ENCODE peak calls at places on chromosomes 5 and 9, in nine cellular contexts. S, L, U, H, D, P, Z, J and T are unnamed samples.

GRCh38 chr5:76292923-76293322 is 110.2 kb upstream of the IQGAP2 start:
- DNase-seq in J (no peak), H (no peak), P (no peak), D (no peak), L (no peak), U (no peak), Z (no peak), S (no peak), T (no peak)

GRCh38 chr9:36100532-36100931 is 36.0 kb upstream of the GLIPR2 start:
- DNase-seq in D (no peak), P (no peak), Z (no peak), H (no peak), S (no peak), J (no peak), L (no peak), U (no peak), T (no peak)

GRCh38 chr9:129607026-129607397 is 13.9 kb downstream of the C9orf50 start:
- DNase-seq in H (no peak), L (no peak), J (no peak), D (no peak), Z (no peak), S (no peak), U (no peak), P (no peak), T (no peak)

GRCh38 chr5:138504799-138505198 is 38.2 kb downstream of the ETF1 start:
- DNase-seq in U (peak; percentile 55), J (no peak), L (peak; percentile 95), D (no peak), H (no peak), S (peak; percentile 27), Z (no peak), P (no peak), T (peak; percentile 27)

GRCh38 chr5:35146386-35146785 is 83.9 kb downstream of the PRLR start:
- DNase-seq in P (no peak), D (no peak), H (no peak), J (no peak), L (no peak), U (no peak), Z (no peak), S (no peak), T (no peak)

GRCh38 chr5:141508808-141509611 is 20.1 kb downstream of the PCDHGC5 start:
- DNase-seq in J (peak; percentile 90), H (peak; percentile 41), P (no peak), L (peak; percentile 98), U (peak; percentile 90), S (peak; percentile 63), Z (no peak), D (peak; percentile 92), T (peak; percentile 65)

GRCh38 chr5:36875051-36875788 is 1.3 kb upstream of the NIPBL start:
- DNase-seq in D (no peak), H (peak; percentile 58), L (peak; percentile 66), P (peak; percentile 43), J (peak; percentile 30), U (peak; percentile 70), S (peak; percentile 46), Z (no peak), T (peak; percentile 45)

GRCh38 chr5:75058986-75059508 is 6.7 kb upstream of the GCNT4 start:
- DNase-seq in P (no peak), D (no peak), H (no peak), L (no peak), U (no peak), Z (no peak), J (no peak), S (no peak), T (no peak)

GRCh38 chr5:4330327-4330726 is 734.7 kb downstream of the IRX1 start:
- DNase-seq in L (no peak), Z (no peak), P (no peak), S (no peak), D (no peak), J (no peak), U (no peak), H (no peak), T (no peak)

DNA sequence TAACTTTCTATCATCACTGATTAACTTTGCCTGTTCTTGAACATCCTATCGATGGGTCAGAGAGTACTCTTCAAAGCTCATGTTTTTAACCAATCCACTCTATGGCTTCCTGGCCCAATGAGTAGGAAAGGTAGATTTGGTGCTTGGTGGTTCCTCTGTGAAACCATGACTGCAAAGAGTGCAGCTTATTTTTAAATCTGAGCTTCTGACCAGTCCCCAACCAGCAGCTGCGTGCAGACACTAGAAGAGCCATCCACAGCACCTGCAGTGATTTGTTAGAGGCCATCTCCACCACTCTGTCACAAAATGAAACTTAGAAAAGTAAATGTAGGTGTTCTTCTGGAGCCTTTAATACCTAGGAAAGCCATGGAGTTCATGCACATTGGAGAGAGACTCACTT is 107.3 kb upstream of the WWC1 start:
- DNase-seq in U (no peak), Z (no peak), H (no peak), S (no peak), P (no peak), J (no peak), D (no peak), L (no peak), T (no peak)
- H3K27ac ChIP-seq in U (no peak overlapping the region), Z (no peak overlapping the region), H (no peak overlapping the region), S (peak overlapping the region; percentile 1), P (no peak overlapping the region), J (no peak overlapping the region), D (no peak overlapping the region), L (no peak overlapping the region), T (no peak overlapping the region)

DNA sequence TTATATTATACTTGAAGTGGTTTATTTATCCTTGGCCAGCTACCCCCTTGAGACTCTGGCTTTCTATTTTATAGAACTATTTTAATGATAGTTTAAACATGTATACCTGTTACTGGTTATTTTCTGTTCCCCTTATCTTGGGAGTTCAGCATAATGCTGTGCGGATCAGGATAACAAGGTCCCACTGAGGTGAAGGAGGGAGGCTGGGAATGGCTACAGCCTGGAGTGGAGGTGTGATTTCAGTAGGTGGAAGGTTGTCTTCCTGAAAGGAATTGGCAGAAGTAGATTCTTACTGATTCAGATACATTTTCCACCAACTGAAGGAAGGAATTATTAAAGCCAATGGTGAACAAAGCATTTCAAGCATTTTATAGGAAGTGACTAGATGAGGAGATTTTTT is 38.9 kb downstream of the PAM start:
- DNase-seq in U (no peak), L (no peak), S (no peak), D (no peak), H (no peak), Z (no peak), P (no peak), J (no peak), T (no peak)
- H3K27ac ChIP-seq in U (no peak overlapping the region), L (no peak overlapping the region), S (no peak overlapping the region), D (no peak overlapping the region), H (no peak overlapping the region), Z (no peak overlapping the region), P (no peak overlapping the region), J (no peak overlapping the region), T (no peak overlapping the region)

GRCh38 chr9:137658778-137659177 is 40.0 kb downstream of the EHMT1 start:
- DNase-seq in U (no peak), S (no peak), H (no peak), Z (no peak), P (no peak), J (no peak), D (no peak), L (no peak), T (no peak)
- H3K27ac ChIP-seq in U (no peak overlapping the region), S (no peak overlapping the region), H (no peak overlapping the region), Z (no peak overlapping the region), P (no peak overlapping the region), J (no peak overlapping the region), D (no peak overlapping the region), L (no peak overlapping the region), T (no peak overlapping the region)

GRCh38 chr5:126595486-126596083 is 566 bp upstream of the ALDH7A1 start:
- DNase-seq in D (no peak), P (no peak), J (no peak), Z (no peak), S (no peak), H (no peak), L (no peak), U (no peak), T (no peak)

GRCh38 chr5:126597156-126597555 is 2.1 kb upstream of the ALDH7A1 start:
- DNase-seq in J (no peak), Z (no peak), U (peak; percentile 19), D (peak; percentile 51), S (no peak), P (no peak), L (peak; percentile 95), H (no peak), T (no peak)

GRCh38 chr5:126594077-126594476 is 942 bp downstream of the ALDH7A1 start:
- DNase-seq in P (no peak), L (peak; percentile 69), U (no peak), D (no peak), Z (no peak), S (no peak), H (no peak), J (no peak), T (no peak)

GRCh38 chr5:126591549-126591948 is 3.5 kb downstream of the ALDH7A1 start:
- DNase-seq in S (no peak), D (no peak), P (no peak), U (no peak), Z (no peak), J (no peak), H (no peak), L (no peak), T (no peak)

GRCh38 chr5:126594676-126595485 is at the start of gene ALDH7A1:
- DNase-seq in L (peak; percentile 76), H (peak; percentile 90), J (peak; percentile 93), D (peak; percentile 70), U (peak; percentile 95), S (peak; percentile 89), Z (no peak), P (no peak), T (peak; percentile 74)
- H3K27ac ChIP-seq in L (peak within 1 kb of the TSS; percentile 74), H (peak within 1 kb of the TSS; percentile 79), J (peak within 1 kb of the TSS; percentile 78), D (peak within 1 kb of the TSS; percentile 87), U (peak within 1 kb of the TSS; percentile 85), S (peak within 1 kb of the TSS; percentile 89), Z (no peak within 1 kb of the TSS), P (no peak within 1 kb of the TSS), T (peak within 1 kb of the TSS; percentile 72)

DNA sequence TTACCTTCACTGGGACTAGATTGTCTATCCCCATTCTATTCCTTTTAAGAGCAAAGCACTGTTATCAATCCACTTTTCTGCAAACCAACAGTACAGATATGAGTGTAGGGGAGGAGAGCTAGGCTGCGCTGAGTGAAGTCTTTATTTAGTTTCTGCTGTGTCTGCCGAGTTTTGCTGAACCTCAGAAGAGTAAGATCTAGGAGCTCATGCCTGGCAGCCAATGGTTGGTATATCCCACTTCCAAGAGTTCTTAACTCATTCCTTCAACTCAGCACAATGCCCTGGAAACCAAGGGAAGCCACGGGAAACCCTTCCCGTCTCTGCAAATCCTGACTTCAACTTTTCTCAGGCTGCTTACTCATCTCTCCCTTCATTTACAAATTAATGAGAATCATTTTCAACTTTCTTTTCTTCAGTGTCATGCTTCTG is 58.0 kb upstream of the JAK2 start:
- DNase-seq in U (no peak), D (no peak), J (no peak), S (no peak), H (no peak), P (no peak), Z (no peak), L (no peak), T (no peak)
- H3K27ac ChIP-seq in U (no peak overlapping the region), D (no peak overlapping the region), J (no peak overlapping the region), S (no peak overlapping the region), H (no peak overlapping the region), P (no peak overlapping the region), Z (no peak overlapping the region), L (no peak overlapping the region), T (no peak overlapping the region)